ENCODE peak calls at places on chromosomes 6 and 20, in six cellular contexts. Y is NB4, K is cardiac muscle cell, A is BE2C, F is foreskin fibroblast, C is HFF-Myc. W is an unnamed sample.

GRCh38 chr20:50187403-50188051 is 3.1 kb upstream of the CEBPB start:
- DNase-seq in Y (peak), K (peak), A (no peak), F (no peak), C (no peak), W (peak)

GRCh38 chr6:140463312-140463710 is 1088.9 kb upstream of the CITED2 start:
- DNase-seq in Y (no peak), K (no peak), A (no peak), F (no peak), C (no peak), W (no peak)

GRCh38 chr6:132412656-132413500 is 11.6 kb upstream of the MOXD1 start:
- DNase-seq in Y (no peak), K (peak), A (no peak), F (no peak), C (no peak), W (no peak)

GRCh38 chr6:155530219-155530834 is 74.7 kb upstream of the NOX3 start:
- DNase-seq in Y (peak), K (peak), A (peak), F (peak), C (peak), W (peak)

GRCh38 chr6:140379919-140380318 is 1005.5 kb upstream of the CITED2 start:
- DNase-seq in Y (no peak), K (no peak), A (no peak), F (peak), C (peak), W (no peak)

GRCh38 chr6:127516676-127517273 is 2.4 kb downstream of the MTCL3 start:
- DNase-seq in Y (peak), K (peak), A (peak), F (peak), C (no peak), W (peak)

GRCh38 chr20:11457476-11457875 is 460.2 kb upstream of the BTBD3 start:
- DNase-seq in Y (no peak), K (peak), A (no peak), F (no peak), C (no peak), W (no peak)

GRCh38 chr20:49956689-49957443 is 20.7 kb downstream of the RNF114 start:
- DNase-seq in Y (peak), K (no peak), A (no peak), F (no peak), C (no peak), W (no peak)

GRCh38 chr20:53943522-53944291 is 126.7 kb downstream of the BCAS1 start:
- DNase-seq in Y (peak), K (peak), A (peak), F (no peak), C (no peak), W (peak)

GRCh38 chr6:33999567-33999966 is 146.3 kb downstream of the GRM4 start:
- DNase-seq in Y (no peak), K (no peak), A (no peak), F (no peak), C (no peak), W (no peak)

GRCh38 chr6:125169058-125169457 is 15.5 kb downstream of the TPD52L1 start:
- DNase-seq in Y (no peak), K (peak), A (no peak), F (peak), C (no peak), W (peak)

GRCh38 chr20:21615617-21616080 is 89.8 kb upstream of the PAX1 start:
- DNase-seq in Y (peak), K (peak), A (peak), F (peak), C (no peak), W (peak)

GRCh38 chr6:30930506-30930905 is 1.5 kb downstream of the SFTA2 start:
- DNase-seq in Y (no peak), K (no peak), A (no peak), F (no peak), C (no peak), W (no peak)

GRCh38 chr20:50578061-50578777 is 68.0 kb downstream of the PTPN1 start:
- DNase-seq in Y (no peak), K (no peak), A (no peak), F (no peak), C (no peak), W (no peak)

GRCh38 chr6:35718354-35718695 is 18.5 kb upstream of the ARMC12 start:
- DNase-seq in Y (no peak), K (no peak), A (no peak), F (no peak), C (no peak), W (no peak)

GRCh38 chr6:112563368-112563767 is 216.2 kb downstream of the RFPL4B start:
- DNase-seq in Y (no peak), K (peak), A (no peak), F (no peak), C (no peak), W (no peak)

GRCh38 chr20:12984863-12985262 is 23.9 kb upstream of the SPTLC3 start:
- DNase-seq in Y (no peak), K (no peak), A (no peak), F (no peak), C (no peak), W (peak)

GRCh38 chr6:96562886-96563285 is at the start of gene FHL5:
- DNase-seq in Y (no peak), K (peak), A (no peak), F (no peak), C (no peak), W (no peak)

GRCh38 chr6:38909020-38909730 is 139.4 kb upstream of the GLP1R start:
- DNase-seq in Y (no peak), K (no peak), A (no peak), F (no peak), C (no peak), W (peak)

GRCh38 chr6:130946076-130946475 is 117.0 kb downstream of the EPB41L2 start:
- DNase-seq in Y (no peak), K (peak), A (no peak), F (no peak), C (no peak), W (no peak)

GRCh38 chr20:63662813-63663189 is 4.7 kb downstream of the RTEL1 start:
- DNase-seq in Y (no peak), K (no peak), A (no peak), F (no peak), C (no peak), W (no peak)

GRCh38 chr6:134373966-134374365 is 56.1 kb upstream of the SGK1 start:
- DNase-seq in Y (peak), K (no peak), A (no peak), F (no peak), C (no peak), W (no peak)

GRCh38 chr6:134374486-134374885 is 56.6 kb upstream of the SGK1 start:
- DNase-seq in Y (peak), K (no peak), A (no peak), F (peak), C (no peak), W (peak)

GRCh38 chr6:134372603-134373281 is 54.8 kb upstream of the SGK1 start:
- DNase-seq in Y (peak), K (peak), A (no peak), F (peak), C (no peak), W (peak)

GRCh38 chr6:134375199-134375598 is 57.3 kb upstream of the SGK1 start:
- DNase-seq in Y (no peak), K (no peak), A (no peak), F (no peak), C (no peak), W (no peak)

DNA sequence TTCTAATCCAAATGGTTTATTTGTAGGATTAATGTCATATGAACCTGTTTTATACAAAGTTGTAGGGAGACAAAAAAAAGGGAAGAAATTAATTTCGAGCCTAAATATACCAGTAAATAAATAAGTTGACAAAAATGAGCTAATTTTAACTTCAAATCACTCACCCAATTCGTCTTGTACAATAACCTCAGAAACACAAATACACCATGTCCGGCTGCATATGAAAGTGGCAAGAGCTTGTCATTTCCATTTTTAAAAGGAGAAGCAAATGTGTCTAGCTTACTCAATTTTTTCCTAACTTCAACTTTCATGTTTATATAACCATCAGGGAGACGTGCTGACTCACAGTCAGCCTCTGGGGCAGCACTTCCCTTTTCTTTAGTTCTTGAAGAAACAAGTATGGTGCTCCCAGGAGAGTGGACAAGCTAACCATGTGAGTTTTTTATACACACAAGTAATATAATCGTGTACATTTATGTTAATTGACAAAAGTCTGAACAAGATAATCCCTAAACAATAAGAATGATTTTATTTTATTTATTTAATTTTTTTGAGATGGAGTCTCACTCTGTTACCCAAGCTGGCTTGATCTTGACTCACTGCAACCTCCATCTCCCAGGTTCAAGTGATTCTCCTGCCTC is 55.5 kb upstream of the SGK1 start:
- DNase-seq in Y (peak), K (peak), A (no peak), F (peak), C (no peak), W (peak)
- H3K4me3 ChIP-seq in Y (peak), K (no peak), A (no peak), F (no peak), C (no peak), W (no peak)

GRCh38 chr6:105135907-105136432 is 43.8 kb downstream of the POPDC3 start:
- DNase-seq in Y (no peak), K (peak), A (no peak), F (no peak), C (no peak), W (peak)

GRCh38 chr6:105135056-105135455 is 44.8 kb downstream of the POPDC3 start:
- DNase-seq in Y (peak), K (peak), A (peak), F (no peak), C (no peak), W (peak)

GRCh38 chr6:105137388-105137787 is 42.4 kb downstream of the POPDC3 start:
- DNase-seq in Y (peak), K (peak), A (peak), F (no peak), C (no peak), W (peak)

GRCh38 chr6:105138141-105138540 is 41.7 kb downstream of the POPDC3 start:
- DNase-seq in Y (no peak), K (no peak), A (no peak), F (no peak), C (no peak), W (no peak)

DNA sequence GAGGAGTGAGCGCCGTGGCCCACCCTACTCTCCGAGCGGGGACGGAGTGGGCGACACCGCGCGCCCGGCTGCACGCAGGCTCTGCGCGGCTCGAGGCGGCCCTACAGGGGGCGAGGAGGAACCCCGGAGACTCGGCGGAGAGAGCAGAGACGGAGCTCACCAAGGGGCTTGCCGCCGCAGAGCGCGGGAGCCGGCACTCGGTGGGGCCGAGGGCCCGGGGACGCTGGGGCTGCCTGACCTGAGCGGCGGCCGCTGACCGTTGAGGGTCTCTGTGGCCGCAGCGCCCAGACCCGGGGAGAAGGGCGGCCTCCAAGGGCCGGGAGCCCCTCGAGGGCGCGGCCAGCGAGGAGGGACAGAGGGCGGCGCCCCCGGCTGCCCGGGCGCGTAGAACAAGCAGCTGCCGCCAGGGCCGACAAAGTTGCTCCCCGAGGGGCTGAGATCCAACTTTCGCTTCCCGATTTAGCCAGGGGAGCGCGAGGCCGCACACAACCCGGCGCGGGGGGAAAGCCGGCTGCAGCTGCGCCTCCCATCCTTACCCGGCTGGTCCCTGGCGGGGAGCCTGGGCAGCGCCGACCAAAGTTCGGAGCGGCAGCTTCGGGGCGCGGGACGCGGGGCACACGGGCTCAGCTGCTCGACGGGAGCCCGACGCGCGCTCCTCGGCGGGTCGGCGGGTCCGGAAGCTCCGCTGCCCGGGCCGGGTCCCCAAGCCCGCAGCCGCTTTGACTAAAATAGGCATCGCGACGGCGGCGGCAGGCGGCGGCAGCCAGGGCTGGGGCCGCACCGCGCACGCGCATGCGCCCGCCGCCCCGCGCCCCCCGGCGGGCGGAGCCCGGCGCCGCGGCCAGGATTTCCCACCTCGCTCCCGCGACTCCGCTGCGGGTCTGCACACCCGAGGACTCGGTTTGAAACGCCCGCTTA is 43.1 kb downstream of the POPDC3 start:
- DNase-seq in Y (peak), K (peak), A (peak), F (peak), C (no peak), W (peak)
- TF ChIP-seq CTCF in Y (no peak), K (peak), A (peak), F (peak), C (no peak), W (no peak)

GRCh38 chr6:41374618-41375590 is 39.5 kb downstream of the NCR2 start:
- DNase-seq in Y (no peak), K (no peak), A (no peak), F (no peak), C (no peak), W (no peak)
- H3K4me3 ChIP-seq in Y (no peak), K (peak), A (no peak), F (no peak), C (no peak), W (no peak)

GRCh38 chr6:143621876-143622605 is 55.7 kb upstream of the PHACTR2 start:
- DNase-seq in Y (no peak), K (peak), A (no peak), F (peak), C (peak), W (peak)
- TF ChIP-seq CTCF in Y (no peak), K (no peak), A (no peak), F (no peak), C (no peak), W (no peak)

DNA sequence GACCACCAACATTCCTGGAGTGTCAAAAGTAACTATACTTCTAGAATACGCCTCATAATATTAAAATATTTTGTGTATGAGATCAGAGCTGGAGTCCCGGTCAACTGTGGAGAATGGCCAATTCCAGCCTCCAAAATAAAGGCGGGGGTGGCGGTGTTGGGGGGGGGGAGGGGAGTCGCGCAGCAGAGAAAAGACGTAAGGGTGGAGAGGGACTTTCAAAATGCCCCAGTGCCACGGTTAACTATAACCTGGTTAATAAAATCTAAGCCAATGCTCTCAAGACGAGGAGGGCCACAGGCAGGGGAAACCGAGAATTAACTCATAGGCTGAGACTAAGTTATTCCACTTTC is 1.3 kb downstream of the NUP153 start:
- DNase-seq in Y (no peak), K (peak), A (peak), F (peak), C (no peak), W (peak)
- H3K4me3 ChIP-seq in Y (peak), K (peak), A (peak), F (peak), C (peak), W (peak)

W was measured in epithelial cell of esophagus.